ENCODE peak calls at places on chromosome 9, in eight cellular contexts. K is fibroblast of lung; V is mucosa of descending colon; X is activated CD8-positive, alpha-beta memory T cell treated with anti-CD3 and anti-CD28 coated beads for 48 hours; M is hepatic stellate cell; F is foreskin fibroblast; N is globus pallidus; B is G401. W is an unnamed sample.
A peak's percentile ranks its signal among the peaks of the same experiment; 100 is the strongest.

GRCh38 chr9:133333011-133333410 is 3.0 kb downstream of the SURF6 start:
- DNase-seq in K (no peak), V (no peak), X (no peak), M (no peak), F (no peak), N (no peak), B (no peak), W (no peak)

GRCh38 chr9:127318651-127319167 is 54.1 kb downstream of the GARNL3 start:
- DNase-seq in K (peak; percentile 83), V (no peak), X (no peak), M (peak; percentile 30), F (peak; percentile 62), N (no peak), B (no peak), W (no peak)

GRCh38 chr9:107486674-107487520 is 2.7 kb downstream of the KLF4 start:
- DNase-seq in K (no peak), V (no peak), X (no peak), M (no peak), F (no peak), N (no peak), B (no peak), W (no peak)

GRCh38 chr9:92312887-92313623 is 12.1 kb downstream of the NOL8 start:
- DNase-seq in K (peak; percentile 34), V (no peak), X (no peak), M (no peak), F (no peak), N (no peak), B (no peak), W (no peak)

GRCh38 chr9:13863112-13863511 is 450.8 kb downstream of the NFIB start:
- DNase-seq in K (peak; percentile 54), V (no peak), X (no peak), M (no peak), F (no peak), N (peak; percentile 40), B (peak; percentile 4), W (no peak)

GRCh38 chr9:126366366-126367011 is 39.9 kb downstream of the MVB12B start:
- DNase-seq in K (peak; percentile 36), V (no peak), X (no peak), M (no peak), F (no peak), N (peak; percentile 92), B (peak; percentile 40), W (no peak)

GRCh38 chr9:7892975-7893374 is 93.4 kb upstream of the DMAC1 start:
- DNase-seq in K (peak; percentile 15), V (no peak), X (no peak), M (no peak), F (no peak), N (no peak), B (peak; percentile 66), W (no peak)

GRCh38 chr9:121652037-121652837 is 803 bp downstream of the DAB2IP start:
- DNase-seq in K (peak; percentile 23), V (peak; percentile 59), X (no peak), M (no peak), F (no peak), N (no peak), B (no peak), W (peak; percentile 65)

GRCh38 chr9:104080983-104081382 is 13.1 kb upstream of the SMC2 start:
- DNase-seq in K (no peak), V (no peak), X (no peak), M (no peak), F (no peak), N (no peak), B (no peak), W (no peak)

GRCh38 chr9:2285411-2285810 is 270.3 kb downstream of the SMARCA2 start:
- DNase-seq in K (no peak), V (no peak), X (no peak), M (no peak), F (no peak), N (no peak), B (no peak), W (no peak)

GRCh38 chr9:89748831-89749499 is 144.2 kb downstream of the GADD45G start:
- DNase-seq in K (no peak), V (no peak), X (no peak), M (no peak), F (no peak), N (no peak), B (no peak), W (no peak)

GRCh38 chr9:69867081-69867814 is 46.6 kb downstream of the CFAP95 start:
- DNase-seq in K (peak; percentile 45), V (no peak), X (no peak), M (no peak), F (no peak), N (no peak), B (no peak), W (no peak)

GRCh38 chr9:69243116-69243515 is 69.0 kb downstream of the TJP2 start:
- DNase-seq in K (no peak), V (no peak), X (no peak), M (no peak), F (no peak), N (no peak), B (no peak), W (no peak)

GRCh38 chr9:81379655-81380054 is 309.7 kb downstream of the TLE1 start:
- DNase-seq in K (peak; percentile 58), V (no peak), X (no peak), M (peak; percentile 16), F (no peak), N (no peak), B (no peak), W (peak; percentile 35)

GRCh38 chr9:20384642-20385041 is 237.7 kb downstream of the MLLT3 start:
- DNase-seq in K (peak; percentile 16), V (no peak), X (no peak), M (no peak), F (peak; percentile 3), N (no peak), B (no peak), W (no peak)

GRCh38 chr9:82488702-82489578 is 500.4 kb downstream of the SPATA31D1 start:
- DNase-seq in K (peak; percentile 99), V (no peak), X (no peak), M (no peak), F (peak; percentile 83), N (peak; percentile 20), B (no peak), W (no peak)

GRCh38 chr9:96350866-96351265 is 32.6 kb downstream of the SLC35D2 start:
- DNase-seq in K (no peak), V (no peak), X (no peak), M (no peak), F (no peak), N (peak; percentile 95), B (no peak), W (no peak)

GRCh38 chr9:109507421-109507838 is 9.3 kb upstream of the PTPN3 start:
- DNase-seq in K (peak; percentile 67), V (no peak), X (no peak), M (peak; percentile 61), F (peak; percentile 76), N (no peak), B (no peak), W (peak; percentile 92)

GRCh38 chr9:122201641-122202040 is 27.1 kb downstream of the LHX6 start:
- DNase-seq in K (peak; percentile 63), V (no peak), X (no peak), M (no peak), F (peak; percentile 34), N (no peak), B (no peak), W (no peak)

GRCh38 chr9:87178353-87178752 is 231.0 kb upstream of the GAS1 start:
- DNase-seq in K (no peak), V (no peak), X (no peak), M (no peak), F (no peak), N (no peak), B (no peak), W (no peak)

GRCh38 chr9:120016231-120016630 is 563.7 kb downstream of the CDK5RAP2 start:
- DNase-seq in K (no peak), V (no peak), X (no peak), M (no peak), F (no peak), N (no peak), B (no peak), W (no peak)

GRCh38 chr9:129121483-129121882 is 10.3 kb downstream of the PTPA start:
- DNase-seq in K (no peak), V (no peak), X (no peak), M (no peak), F (peak; percentile 62), N (peak; percentile 77), B (peak; percentile 68), W (no peak)

GRCh38 chr9:2012347-2012746 is 2.8 kb upstream of the SMARCA2 start:
- DNase-seq in K (no peak), V (no peak), X (no peak), M (no peak), F (no peak), N (no peak), B (no peak), W (no peak)

GRCh38 chr9:111720170-111720569 is 58.8 kb downstream of the GNG10 start:
- DNase-seq in K (no peak), V (no peak), X (no peak), M (no peak), F (peak; percentile 2), N (no peak), B (peak; percentile 2), W (no peak)

GRCh38 chr9:126752881-126753670 is 51.8 kb upstream of the ZBTB43 start:
- DNase-seq in K (no peak), V (no peak), X (no peak), M (no peak), F (no peak), N (no peak), B (no peak), W (no peak)

GRCh38 chr9:128056887-128057723 is 10.0 kb downstream of the NAIF1 start:
- DNase-seq in K (no peak), V (no peak), X (no peak), M (no peak), F (no peak), N (no peak), B (no peak), W (no peak)

GRCh38 chr9:127059030-127059429 is 63.4 kb downstream of the ANGPTL2 start:
- DNase-seq in K (no peak), V (no peak), X (no peak), M (no peak), F (no peak), N (no peak), B (no peak), W (no peak)

GRCh38 chr9:93306579-93307091 is 122.7 kb downstream of the WNK2 start:
- DNase-seq in K (no peak), V (no peak), X (no peak), M (no peak), F (no peak), N (no peak), B (no peak), W (no peak)

GRCh38 chr9:133023117-133023890 is 7.5 kb upstream of the GTF3C5 start:
- DNase-seq in K (no peak), V (peak; percentile 81), X (no peak), M (no peak), F (no peak), N (no peak), B (no peak), W (no peak)

GRCh38 chr9:9079473-9079872 is 1279.9 kb upstream of the DMAC1 start:
- DNase-seq in K (no peak), V (no peak), X (no peak), M (no peak), F (no peak), N (no peak), B (no peak), W (no peak)

GRCh38 chr9:105047652-105048031 is 119.7 kb upstream of the ABCA1 start:
- DNase-seq in K (peak; percentile 20), V (no peak), X (no peak), M (no peak), F (no peak), N (no peak), B (no peak), W (no peak)

GRCh38 chr9:87075537-87075936 is 128.2 kb upstream of the GAS1 start:
- DNase-seq in K (no peak), V (no peak), X (no peak), M (no peak), F (no peak), N (no peak), B (no peak), W (no peak)

GRCh38 chr9:133112361-133113026 is 8.5 kb downstream of the RALGDS start:
- DNase-seq in K (no peak), V (peak; percentile 75), X (no peak), M (no peak), F (no peak), N (no peak), B (no peak), W (peak; percentile 46)

GRCh38 chr9:128252317-128253139 is 23.3 kb downstream of the GOLGA2 start:
- DNase-seq in K (no peak), V (no peak), X (no peak), M (no peak), F (no peak), N (no peak), B (no peak), W (no peak)

W was measured in trophoblast cell.